ENCODE peak calls at places on chromosomes 3 and 15, in four cellular contexts. H is HCT116, G is esophagus squamous epithelium, N is testis. P is an unnamed sample. For H3K4me1, the result is how much of the 10 kb centered on the place peaks cover.

GRCh38 chr15:101451192-101451799 is 38.2 kb downstream of the PCSK6 start:
- DNase-seq in H (no peak), G (no peak), N (peak), P (peak)

GRCh38 chr15:78927077-78927790 is 17.6 kb downstream of the CTSH start:
- DNase-seq in H (no peak), G (no peak), N (no peak), P (no peak)

GRCh38 chr15:42130246-42130986 is 26.0 kb downstream of the PLA2G4F start:
- DNase-seq in H (no peak), G (no peak), N (no peak), P (no peak)

GRCh38 chr3:181292984-181293383 is 303.4 kb upstream of the DNAJC19 start:
- DNase-seq in H (no peak), G (no peak), N (no peak), P (no peak)

GRCh38 chr3:49883992-49884391 is 14.3 kb upstream of the CAMKV start:
- DNase-seq in H (no peak), G (no peak), N (no peak), P (no peak)

GRCh38 chr3:178443634-178444033 is 92.6 kb upstream of the KCNMB2 start:
- DNase-seq in H (no peak), G (no peak), N (no peak), P (no peak)

GRCh38 chr3:139533781-139534443 is 5.6 kb downstream of the RBP1 start:
- DNase-seq in H (peak), G (no peak), N (peak), P (peak)

GRCh38 chr3:189038773-189039720 is 132.7 kb upstream of the TPRG1 start:
- DNase-seq in H (no peak), G (no peak), N (no peak), P (no peak)

GRCh38 chr3:61922118-61922517 is 360.7 kb downstream of the PTPRG start:
- DNase-seq in H (no peak), G (no peak), N (no peak), P (no peak)

GRCh38 chr15:99472416-99473145 is 93.2 kb upstream of the MEF2A start:
- DNase-seq in H (no peak), G (no peak), N (no peak), P (no peak)

GRCh38 chr3:124227150-124227630 is 235.3 kb upstream of the ROPN1 start:
- DNase-seq in H (no peak), G (no peak), N (no peak), P (no peak)

GRCh38 chr3:46359748-46360509 is 6.0 kb downstream of the CCR2 start:
- DNase-seq in H (no peak), G (no peak), N (peak), P (no peak)

GRCh38 chr3:61844346-61844745 is 283.0 kb downstream of the PTPRG start:
- DNase-seq in H (no peak), G (no peak), N (no peak), P (no peak)

GRCh38 chr15:73981761-73982222 is 10.3 kb downstream of the STOML1 start:
- DNase-seq in H (no peak), G (no peak), N (no peak), P (no peak)

GRCh38 chr15:76983588-76984379 is 11.1 kb upstream of the PSTPIP1 start:
- DNase-seq in H (no peak), G (no peak), N (no peak), P (no peak)

GRCh38 chr15:63945838-63946298 is 100.4 kb downstream of the DAPK2 start:
- DNase-seq in H (no peak), G (no peak), N (no peak), P (no peak)

GRCh38 chr3:5103743-5104142 is 18.3 kb upstream of the ARL8B start:
- DNase-seq in H (no peak), G (no peak), N (no peak), P (no peak)

GRCh38 chr3:37941608-37942540 is 48.7 kb upstream of the VILL start:
- DNase-seq in H (no peak), G (no peak), N (no peak), P (no peak)

GRCh38 chr3:186520957-186521842 is 23.0 kb downstream of the CRYGS start:
- DNase-seq in H (no peak), G (no peak), N (no peak), P (no peak)

GRCh38 chr3:48797626-48798025 is 50.0 kb downstream of the PRKAR2A start:
- DNase-seq in H (no peak), G (no peak), N (no peak), P (no peak)

GRCh38 chr15:61983087-61983486 is 77.2 kb downstream of the VPS13C start:
- DNase-seq in H (no peak), G (no peak), N (no peak), P (no peak)

GRCh38 chr15:98981851-98982722 is 25.5 kb downstream of the PGPEP1L start:
- DNase-seq in H (no peak), G (no peak), N (no peak), P (no peak)

GRCh38 chr3:118057086-118057485 is 977.6 kb downstream of the IGSF11 start:
- DNase-seq in H (no peak), G (no peak), N (no peak), P (no peak)

GRCh38 chr15:74144153-74144775 is 13.9 kb downstream of the ISLR2 start:
- DNase-seq in H (peak), G (no peak), N (no peak), P (no peak)

GRCh38 chr15:34437687-34438086 is at the start of gene GOLGA8A:
- DNase-seq in H (peak), G (no peak), N (peak), P (peak)

GRCh38 chr3:179541596-179541995 is 21.1 kb upstream of the ACTL6A start:
- DNase-seq in H (no peak), G (no peak), N (no peak), P (no peak)

GRCh38 chr3:7607083-7607482 is 746.2 kb downstream of the GRM7 start:
- DNase-seq in H (no peak), G (no peak), N (no peak), P (no peak)

GRCh38 chr3:133979553-133979952 is 50.2 kb downstream of the SLCO2A1 start:
- DNase-seq in H (no peak), G (no peak), N (no peak), P (peak)

GRCh38 chr3:172848910-172849309 is 98.4 kb downstream of the ECT2 start:
- DNase-seq in H (no peak), G (no peak), N (no peak), P (no peak)

GRCh38 chr15:85099195-85099803 is 117.6 kb downstream of the PDE8A start:
- DNase-seq in H (no peak), G (no peak), N (no peak), P (no peak)

GRCh38 chr3:126502656-126503055 is 14.9 kb downstream of the UROC1 start:
- DNase-seq in H (no peak), G (no peak), N (no peak), P (no peak)

GRCh38 chr15:39391230-39391629 is 189.6 kb upstream of the THBS1 start:
- DNase-seq in H (no peak), G (no peak), N (no peak), P (no peak)

GRCh38 chr15:31228980-31229826 is 97.4 kb upstream of the KLF13 start:
- DNase-seq in H (no peak), G (no peak), N (no peak), P (peak)

GRCh38 chr15:78761020-78761419 is 50.2 kb downstream of the ADAMTS7 start:
- DNase-seq in H (no peak), G (no peak), N (no peak), P (peak)

GRCh38 chr15:73593278-73594074 is 39.7 kb downstream of the NPTN start:
- DNase-seq in H (no peak), G (no peak), N (peak), P (no peak)

GRCh38 chr3:33063651-33064051 is 33.3 kb downstream of the GLB1 start:
- DNase-seq in H (no peak), G (no peak), N (no peak), P (no peak)

GRCh38 chr3:187739561-187740445 is 5.5 kb downstream of the BCL6 start:
- DNase-seq in H (peak), G (peak), N (peak), P (peak)
- TF ChIP-seq POLR2A in H (no peak), G (no peak), N (no peak), P (peak)

GRCh38 chr3:16841906-16842709 is 42.6 kb upstream of the PLCL2 start:
- DNase-seq in H (no peak), G (peak), N (no peak), P (peak)
- H3K4me3 ChIP-seq in H (no peak), G (no peak), N (no peak), P (no peak)

GRCh38 chr15:67070892-67071664 is 5.7 kb downstream of the SMAD3 start:
- DNase-seq in H (no peak), G (no peak), N (no peak), P (no peak)
- H3K4me1 ChIP-seq in H (half or more), G (under half), N (under half), P (under half)

GRCh38 chr3:98732239-98733054 is 30.7 kb upstream of the ST3GAL6 start:
- DNase-seq in H (peak), G (no peak), N (peak), P (peak)
- TF ChIP-seq POLR2A in H (peak), G (no peak), N (no peak), P (peak)

DNA sequence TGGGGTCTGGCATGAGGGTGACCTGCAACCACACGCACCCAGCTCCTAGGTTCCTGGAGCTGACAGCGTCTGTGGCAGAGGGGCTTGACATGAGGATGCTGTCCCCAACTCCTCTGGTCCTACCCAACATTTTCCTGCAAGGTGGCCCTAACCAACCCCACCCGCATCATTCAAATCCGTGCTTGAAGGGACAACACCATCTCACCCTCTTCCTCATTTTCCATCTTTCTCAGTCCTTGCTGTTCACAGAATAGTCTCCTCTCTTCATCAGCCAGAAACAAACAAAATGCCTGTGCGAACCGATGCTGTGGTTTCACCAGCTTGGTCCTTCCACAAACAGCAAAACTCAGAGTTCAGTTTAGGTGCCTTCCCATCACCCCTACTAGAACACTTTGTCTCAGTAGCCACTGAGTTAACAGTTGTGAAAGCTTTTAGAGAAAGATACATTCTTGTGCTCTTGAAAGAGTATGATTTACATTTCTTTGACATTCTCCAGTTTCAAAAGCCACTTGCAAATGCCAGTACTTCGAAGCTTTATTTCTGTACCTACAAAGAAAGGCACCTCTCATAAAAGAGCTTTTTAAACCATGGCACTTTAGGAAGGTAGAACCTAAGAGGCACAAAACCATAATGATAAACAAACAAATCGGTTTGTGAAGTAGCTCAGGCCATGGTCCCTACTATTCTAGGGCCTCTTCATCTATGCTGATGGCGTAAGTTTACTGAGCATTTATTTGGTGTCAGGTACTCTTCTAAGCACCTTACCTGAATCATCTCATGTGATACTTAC is 360.1 kb downstream of the SHQ1 start:
- DNase-seq in H (no peak), G (no peak), N (no peak), P (no peak)
- H3K4me3 ChIP-seq in H (no peak), G (no peak), N (no peak), P (no peak)

DNA sequence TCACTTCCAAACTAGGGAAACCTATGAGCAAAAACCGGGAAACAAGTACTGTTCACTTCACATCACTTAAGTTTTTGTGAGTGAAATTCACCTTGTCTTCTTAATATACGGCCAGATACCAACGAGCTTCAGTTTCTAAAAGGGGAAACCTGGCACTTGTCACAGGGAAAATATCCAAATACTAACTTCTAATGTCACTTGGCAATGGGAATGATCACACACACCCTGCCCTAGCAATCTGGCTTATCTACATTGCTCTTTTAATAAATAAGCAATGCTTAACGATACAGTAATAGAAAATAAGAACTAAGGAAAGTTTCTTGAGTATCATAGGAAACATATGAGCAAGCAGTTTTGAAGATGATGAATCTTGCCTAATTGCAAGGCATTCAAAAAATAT is 34.6 kb upstream of the PLOD2 start:
- DNase-seq in H (no peak), G (no peak), N (no peak), P (no peak)
- H3K4me1 ChIP-seq in H (under half), G (under half), N (under half), P (under half)

DNA sequence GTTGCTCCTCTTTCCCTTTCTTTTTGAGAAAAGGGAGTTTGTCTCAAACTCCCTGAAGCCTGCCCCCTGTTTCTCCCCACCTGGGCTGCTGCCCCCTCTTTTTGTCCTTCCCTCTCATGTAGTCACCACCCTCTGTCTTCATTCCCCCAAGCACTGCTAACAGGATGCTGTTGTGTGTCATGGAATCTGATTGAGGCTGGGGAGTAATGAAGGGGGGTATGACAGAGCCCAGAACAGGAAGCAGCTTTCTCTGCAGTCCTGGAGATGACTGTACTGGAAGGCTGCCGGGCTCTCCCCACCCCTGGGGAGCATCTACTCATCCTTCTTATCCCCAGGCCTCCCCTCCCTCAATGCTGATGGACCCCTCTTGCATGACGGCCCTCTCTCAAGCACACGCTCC is 181.6 kb downstream of the ABHD5 start:
- DNase-seq in H (no peak), G (no peak), N (no peak), P (no peak)
- TF ChIP-seq POLR2A in H (no peak), G (no peak), N (no peak), P (no peak)